ENCODE peak calls at places on chromosomes 13 and 19, in six cellular contexts. R is activated T-cell treated with anti-CD3 and anti-CD28 coated beads, Interleukin-2, amount 50 U/mL, for 72 hours; Q is NCI-H526 treated with DMSO at 0.1 percent for 48 hours; A is H54; M is AG10803; H is hypothalamus. S is an unnamed sample.

GRCh38 chr13:95607363-95607762 is 37.1 kb downstream of the DZIP1 start:
- DNase-seq in R (no peak), Q (no peak), A (peak; percentile 37), M (no peak), H (no peak), S (no peak)

GRCh38 chr19:38617283-38617763 is 430 bp downstream of the MAP4K1 start:
- DNase-seq in R (peak; percentile 23), Q (no peak), A (no peak), M (no peak), H (no peak), S (no peak)

GRCh38 chr19:40705362-40705651 is 11.4 kb downstream of the COQ8B start:
- DNase-seq in R (no peak), Q (no peak), A (no peak), M (no peak), H (no peak), S (no peak)

GRCh38 chr19:16641695-16642094 is 13.7 kb upstream of the MED26 start:
- DNase-seq in R (no peak), Q (no peak), A (no peak), M (no peak), H (no peak), S (no peak)

GRCh38 chr19:42143341-42144234 is 11.3 kb upstream of the POU2F2 start:
- DNase-seq in R (no peak), Q (no peak), A (no peak), M (no peak), H (no peak), S (no peak)

GRCh38 chr19:1862424-1863307 is 713 bp downstream of the KLF16 start:
- DNase-seq in R (peak; percentile 67), Q (no peak), A (peak; percentile 77), M (no peak), H (no peak), S (no peak)

GRCh38 chr19:38904463-38905185 is 4.9 kb downstream of the NFKBIB start:
- DNase-seq in R (no peak), Q (no peak), A (no peak), M (no peak), H (no peak), S (no peak)

GRCh38 chr19:5456130-5456835 is 1.1 kb downstream of the ZNRF4 start:
- DNase-seq in R (no peak), Q (no peak), A (no peak), M (no peak), H (no peak), S (no peak)

GRCh38 chr13:43307921-43308433 is 284.6 kb downstream of the DNAJC15 start:
- DNase-seq in R (no peak), Q (peak; percentile 15), A (peak; percentile 15), M (peak; percentile 93), H (no peak), S (peak; percentile 82)

GRCh38 chr13:67296511-67296910 is 66.4 kb upstream of the PCDH9 start:
- DNase-seq in R (no peak), Q (no peak), A (no peak), M (peak; percentile 12), H (no peak), S (no peak)

GRCh38 chr13:27110056-27110746 is 61.4 kb downstream of the USP12 start:
- DNase-seq in R (no peak), Q (no peak), A (no peak), M (no peak), H (no peak), S (no peak)

GRCh38 chr19:13154241-13154778 is 4.1 kb downstream of the IER2 start:
- DNase-seq in R (peak; percentile 80), Q (peak; percentile 10), A (no peak), M (peak; percentile 97), H (no peak), S (peak; percentile 20)

GRCh38 chr13:107234315-107234714 is 666.4 kb upstream of the ARGLU1 start:
- DNase-seq in R (no peak), Q (no peak), A (no peak), M (no peak), H (no peak), S (peak; percentile 75)

GRCh38 chr13:60090579-60090978 is 73.1 kb downstream of the DIAPH3 start:
- DNase-seq in R (no peak), Q (no peak), A (no peak), M (peak; percentile 60), H (no peak), S (no peak)

GRCh38 chr19:7934766-7935165 is 8.7 kb downstream of the TIMM44 start:
- DNase-seq in R (no peak), Q (no peak), A (no peak), M (no peak), H (no peak), S (no peak)

GRCh38 chr19:39078436-39079200 is 5.5 kb upstream of the ACP7 start:
- DNase-seq in R (no peak), Q (no peak), A (peak; percentile 68), M (peak; percentile 98), H (no peak), S (no peak)